ENCODE peak calls at places on chromosome 12, in seven cellular contexts. G is astrocyte of the spinal cord, Y is psoas muscle, F is foreskin fibroblast, Z is tibial artery, D is cardiac muscle cell, A is brain microvascular endothelial cell. C is an unnamed sample.

GRCh38 chr12:117155278-117156060 is 34.8 kb downstream of the FBXO21 start:
- DNase-seq in Z (no peak), G (peak), F (peak), D (peak), A (no peak), Y (peak), C (peak)

GRCh38 chr12:108849653-108850052 is 7.7 kb downstream of the SSH1 start:
- DNase-seq in G (peak), D (no peak), A (no peak), Z (no peak), Y (peak), F (no peak), C (no peak)

GRCh38 chr12:40581889-40582288 is 110.3 kb upstream of the CNTN1 start:
- DNase-seq in Z (no peak), G (no peak), A (no peak), D (no peak), Y (no peak), F (no peak), C (no peak)

GRCh38 chr12:91685917-91686316 is 459.7 kb downstream of the BTG1 start:
- DNase-seq in D (no peak), Z (no peak), G (peak), F (peak), A (peak), Y (no peak), C (no peak)

GRCh38 chr12:10121278-10121677 is 8.7 kb downstream of the CLEC7A start:
- DNase-seq in Y (no peak), D (no peak), A (no peak), Z (no peak), G (no peak), F (no peak), C (no peak)

GRCh38 chr12:3152892-3153291 is 75.7 kb downstream of the TSPAN9 start:
- DNase-seq in Y (peak), G (no peak), A (no peak), D (no peak), Z (no peak), F (no peak), C (no peak)

GRCh38 chr12:108033091-108033490 is 96.0 kb upstream of the WSCD2 start:
- DNase-seq in Y (no peak), A (no peak), D (no peak), G (no peak), Z (no peak), F (no peak), C (no peak)

GRCh38 chr12:96120359-96121100 is 73.6 kb upstream of the ELK3 start:
- DNase-seq in G (no peak), Y (no peak), A (no peak), F (no peak), Z (no peak), D (no peak), C (no peak)

GRCh38 chr12:52648012-52648550 is 3.9 kb downstream of the KRT2 start:
- DNase-seq in Y (no peak), Z (no peak), G (no peak), F (no peak), A (no peak), D (no peak), C (no peak)

GRCh38 chr12:112836736-112837628 is 45.4 kb downstream of the RPH3A start:
- DNase-seq in Z (no peak), A (no peak), G (no peak), D (no peak), Y (no peak), F (peak), C (no peak)

GRCh38 chr12:31011746-31012567 is 61.7 kb upstream of the DDX11 start:
- DNase-seq in Y (no peak), G (no peak), Z (peak), A (no peak), D (no peak), F (no peak), C (no peak)

GRCh38 chr12:110039085-110039807 is 9.1 kb downstream of the C12orf76 start:
- DNase-seq in G (peak), Y (no peak), A (peak), Z (no peak), D (no peak), F (peak), C (no peak)

GRCh38 chr12:60123443-60124000 is 527.7 kb downstream of the SLC16A7 start:
- DNase-seq in Z (no peak), A (no peak), Y (no peak), D (no peak), F (peak), G (no peak), C (no peak)

GRCh38 chr12:28032811-28033537 is 60.4 kb upstream of the PTHLH start:
- DNase-seq in D (no peak), Y (no peak), F (no peak), A (no peak), Z (no peak), G (peak), C (no peak)

GRCh38 chr12:93857279-93857894 is 180.2 kb downstream of the CRADD start:
- DNase-seq in G (peak), D (no peak), F (peak), Y (no peak), Z (no peak), A (peak), C (no peak)

GRCh38 chr12:11621797-11622423 is 27.6 kb upstream of the ETV6 start:
- DNase-seq in D (no peak), F (peak), G (no peak), Y (no peak), A (peak), Z (no peak), C (no peak)

GRCh38 chr12:69676257-69677012 is 22.7 kb downstream of the BEST3 start:
- DNase-seq in Z (no peak), Y (no peak), A (no peak), G (no peak), F (peak), D (no peak), C (no peak)

GRCh38 chr12:109994262-109995175 is 1.6 kb downstream of the GIT2 start:
- DNase-seq in A (no peak), F (no peak), D (no peak), G (peak), Y (no peak), Z (no peak), C (no peak)

GRCh38 chr12:82635263-82635662 is 51.4 kb upstream of the TMTC2 start:
- DNase-seq in F (no peak), A (no peak), Z (no peak), G (no peak), Y (no peak), D (no peak), C (no peak)

DNA sequence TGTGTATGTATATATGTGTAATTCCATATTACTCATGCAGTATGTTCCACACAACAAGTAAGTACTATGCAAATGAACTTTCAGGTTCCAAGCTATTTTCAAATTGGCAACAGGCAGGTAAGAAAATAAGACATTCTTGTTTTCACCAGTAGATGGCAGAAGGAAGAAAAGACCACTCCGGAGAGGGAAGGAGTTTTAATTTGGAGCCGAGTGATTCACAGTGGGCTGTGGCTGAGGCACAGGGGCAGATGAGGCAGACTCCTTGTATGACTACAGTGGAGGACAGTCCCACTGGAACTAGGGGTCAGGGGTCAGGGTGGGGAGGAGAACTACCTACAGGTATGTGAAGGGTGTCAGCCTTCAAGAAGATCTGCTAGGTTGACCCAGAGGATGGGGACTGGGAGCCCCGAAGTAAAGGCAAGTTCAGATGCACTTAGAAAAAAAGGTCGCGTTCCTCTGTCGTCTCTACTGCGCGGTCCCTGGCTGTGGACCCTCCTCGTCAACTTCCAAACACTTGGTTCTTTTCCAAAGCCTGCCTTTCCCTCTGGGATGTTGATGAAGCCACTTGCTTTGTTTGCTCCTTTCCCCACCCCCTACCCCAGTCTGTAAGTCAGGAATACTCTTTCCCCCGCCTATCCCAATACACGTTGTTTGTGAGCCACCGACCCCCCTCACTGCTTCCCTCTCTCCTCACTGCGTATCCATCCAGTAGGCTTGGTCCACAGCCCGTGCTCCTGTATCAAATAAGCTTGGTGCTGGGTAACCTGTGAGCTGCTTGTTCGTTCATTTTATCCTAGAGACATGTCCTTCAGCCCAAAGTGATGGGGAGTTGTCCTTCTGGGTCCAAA is 24.1 kb downstream of the DDX47 start:
- DNase-seq in G (peak), Y (peak), A (peak), F (peak), Z (peak), D (peak), C (no peak)
- TF ChIP-seq CTCF in G (peak), Y (peak), A (peak), F (peak), Z (peak), D (peak), C (peak)

GRCh38 chr12:19994970-19995369 is 373.4 kb upstream of the PDE3A start:
- DNase-seq in A (no peak), Z (no peak), D (no peak), F (no peak), Y (no peak), G (peak), C (no peak)
- TF ChIP-seq CTCF in A (no peak), Z (no peak), D (peak), F (no peak), Y (peak), G (no peak), C (peak)

GRCh38 chr12:14654842-14655241 is 41.6 kb downstream of the GUCY2C start:
- DNase-seq in F (no peak), Y (no peak), D (no peak), Z (no peak), G (no peak), A (no peak), C (no peak)

GRCh38 chr12:14654416-14654815 is 42.0 kb downstream of the GUCY2C start:
- DNase-seq in F (no peak), A (no peak), Y (no peak), G (no peak), Z (no peak), D (no peak), C (no peak)

GRCh38 chr12:14651371-14651770 is 45.0 kb downstream of the GUCY2C start:
- DNase-seq in G (no peak), A (no peak), Z (no peak), Y (no peak), F (no peak), D (no peak), C (no peak)

GRCh38 chr12:14655284-14655683 is 41.1 kb downstream of the GUCY2C start:
- DNase-seq in G (no peak), F (no peak), Y (no peak), Z (no peak), D (no peak), A (no peak), C (no peak)

GRCh38 chr12:14656846-14657245 is 39.6 kb downstream of the GUCY2C start:
- DNase-seq in Z (no peak), G (no peak), F (no peak), D (no peak), A (no peak), Y (no peak), C (no peak)
- TF ChIP-seq CTCF in Z (no peak), G (no peak), F (no peak), D (no peak), A (no peak), Y (no peak), C (no peak)

GRCh38 chr12:50132505-50133135 is 20.6 kb downstream of the COX14 start:
- DNase-seq in D (peak), Y (no peak), Z (no peak), A (no peak), F (peak), G (peak), C (no peak)
- TF ChIP-seq CTCF in D (peak), Y (peak), Z (peak), A (peak), F (peak), G (peak), C (peak)

DNA sequence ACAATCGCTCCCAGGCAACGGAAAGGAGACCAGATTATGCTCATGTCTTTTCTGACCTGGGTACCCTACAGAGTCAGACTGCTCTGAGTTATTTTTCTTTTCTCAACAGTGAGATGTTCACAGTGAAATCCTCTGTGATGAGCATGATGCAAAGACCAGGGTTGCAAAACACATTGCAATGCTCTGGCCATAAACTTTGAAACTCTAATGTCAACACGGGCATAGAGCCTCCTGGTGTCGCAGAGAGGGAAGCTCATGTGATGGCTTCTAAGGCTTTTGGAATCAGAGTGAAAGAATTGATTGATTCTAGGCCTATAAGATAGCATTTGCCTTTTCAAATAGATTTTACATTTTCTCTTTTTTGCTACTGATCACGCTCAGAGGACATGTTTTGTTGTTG is 193.4 kb downstream of the RASSF9 start:
- DNase-seq in D (peak), G (no peak), Y (no peak), Z (no peak), A (peak), F (peak), C (peak)
- TF ChIP-seq CTCF in D (peak), G (no peak), Y (no peak), Z (no peak), A (peak), F (peak), C (peak)

C was measured in right lobe of liver.